ENCODE peak calls at places on chromosomes 16 and 17, in nine cellular contexts. Z, S, A, Q, O, N, P, T and J are unnamed samples.

GRCh38 chr17:8225813-8226535 is 15.6 kb upstream of the AURKB start:
- DNase-seq in Z (peak), S (no peak), A (peak), Q (no peak), O (peak), N (no peak), P (peak), T (no peak), J (peak)

GRCh38 chr16:67137605-67138004 is 13.2 kb downstream of the B3GNT9 start:
- DNase-seq in Z (no peak), S (no peak), A (no peak), Q (no peak), O (no peak), N (no peak), P (no peak), T (no peak), J (no peak)

GRCh38 chr17:82246040-82246364 is 17.2 kb downstream of the SLC16A3 start:
- DNase-seq in Z (no peak), S (no peak), A (no peak), Q (no peak), O (no peak), N (no peak), P (no peak), T (no peak), J (no peak)

GRCh38 chr17:50963139-50963538 is 97.0 kb upstream of the TOB1 start:
- DNase-seq in Z (no peak), S (no peak), A (no peak), Q (no peak), O (no peak), N (no peak), P (no peak), T (no peak), J (no peak)

GRCh38 chr16:49856741-49857330 is 924 bp upstream of the ZNF423 start:
- DNase-seq in Z (no peak), S (peak), A (peak), Q (no peak), O (peak), N (peak), P (no peak), T (peak), J (peak)

GRCh38 chr17:28841901-28842281 is 699 bp downstream of the FAM222B start:
- DNase-seq in Z (peak), S (peak), A (no peak), Q (no peak), O (peak), N (no peak), P (no peak), T (no peak), J (no peak)

GRCh38 chr16:67279296-67280089 is at the start of gene PLEKHG4:
- DNase-seq in Z (peak), S (peak), A (peak), Q (peak), O (peak), N (peak), P (peak), T (peak), J (peak)

GRCh38 chr17:78873519-78874340 is 29.3 kb downstream of the CEP295NL start:
- DNase-seq in Z (no peak), S (no peak), A (no peak), Q (no peak), O (no peak), N (peak), P (no peak), T (no peak), J (no peak)

GRCh38 chr16:60741810-60742209 is 1294.4 kb downstream of the CDH8 start:
- DNase-seq in Z (no peak), S (no peak), A (no peak), Q (no peak), O (no peak), N (no peak), P (no peak), T (no peak), J (no peak)

GRCh38 chr17:48310748-48311213 is 119.2 kb downstream of the SKAP1 start:
- DNase-seq in Z (no peak), S (no peak), A (no peak), Q (no peak), O (no peak), N (no peak), P (no peak), T (no peak), J (no peak)

GRCh38 chr16:67397451-67397801 is 4.1 kb upstream of the TPPP3 start:
- DNase-seq in Z (no peak), S (no peak), A (no peak), Q (no peak), O (no peak), N (no peak), P (no peak), T (no peak), J (no peak)

GRCh38 chr17:7846765-7847661 is 7.9 kb upstream of the TMEM88 start:
- DNase-seq in Z (no peak), S (no peak), A (no peak), Q (no peak), O (no peak), N (no peak), P (no peak), T (no peak), J (no peak)

GRCh38 chr17:48577946-48578615 is at the start of gene HOXB4:
- DNase-seq in Z (peak), S (peak), A (peak), Q (peak), O (peak), N (no peak), P (peak), T (peak), J (no peak)

GRCh38 chr17:69733171-69734014 is 318.9 kb downstream of the MAP2K6 start:
- DNase-seq in Z (no peak), S (peak), A (peak), Q (no peak), O (no peak), N (no peak), P (no peak), T (peak), J (peak)

GRCh38 chr17:51748749-51749604 is 409.5 kb downstream of the CA10 start:
- DNase-seq in Z (no peak), S (no peak), A (no peak), Q (no peak), O (no peak), N (no peak), P (no peak), T (no peak), J (no peak)

GRCh38 chr17:4601326-4601725 is 17.0 kb downstream of the SMTNL2 start:
- DNase-seq in Z (no peak), S (no peak), A (no peak), Q (no peak), O (no peak), N (no peak), P (no peak), T (no peak), J (no peak)

GRCh38 chr17:80252871-80253270 is 7.8 kb upstream of the RNF213 start:
- DNase-seq in Z (peak), S (no peak), A (no peak), Q (peak), O (peak), N (peak), P (peak), T (peak), J (no peak)